ENCODE peak calls at places on chromosomes 16 and 17, in five cellular contexts. G is HCT116, Q is endothelial cell, U is progenitor cell of endocrine pancreas, K is Right ventricle myocardium superior. S is an unnamed sample.

GRCh38 chr17:40075216-40076100 is 12.7 kb downstream of the THRA start:
- DNase-seq in U (peak; percentile 63), Q (peak; percentile 73), K (peak; percentile 91), G (no peak), S (peak; percentile 54)

GRCh38 chr17:27949304-27949703 is 56.1 kb upstream of the LYRM9 start:
- DNase-seq in G (no peak), K (no peak), U (no peak), Q (no peak), S (no peak)

GRCh38 chr17:68646626-68647526 is 45.7 kb upstream of the FAM20A start:
- DNase-seq in Q (no peak), U (no peak), G (no peak), K (no peak), S (no peak)

GRCh38 chr17:9339958-9340357 is 235.7 kb downstream of the STX8 start:
- DNase-seq in K (no peak), U (no peak), G (no peak), Q (no peak), S (no peak)

GRCh38 chr17:32385971-32386370 is 36.0 kb downstream of the ZNF207 start:
- DNase-seq in U (no peak), Q (no peak), K (no peak), G (no peak), S (no peak)

GRCh38 chr16:15996432-15997109 is 47.2 kb downstream of the ABCC1 start:
- DNase-seq in G (peak; percentile 65), K (peak; percentile 63), U (no peak), Q (no peak), S (no peak)

GRCh38 chr17:43820759-43821158 is 12.2 kb downstream of the MPP3 start:
- DNase-seq in U (no peak), G (no peak), K (no peak), Q (no peak), S (no peak)

GRCh38 chr17:75571197-75571884 is 16.3 kb upstream of the MYO15B start:
- DNase-seq in Q (peak; percentile 28), U (no peak), K (peak; percentile 62), G (no peak), S (peak; percentile 42)

GRCh38 chr17:83101805-83102480 is 22.5 kb downstream of the METRNL start:
- DNase-seq in U (no peak), Q (no peak), G (no peak), K (no peak), S (no peak)

GRCh38 chr17:57471941-57472368 is 215.6 kb downstream of the MSI2 start:
- DNase-seq in Q (no peak), G (no peak), K (no peak), U (no peak), S (no peak)

GRCh38 chr17:49551221-49552069 is 24.2 kb upstream of the NXPH3 start:
- DNase-seq in K (no peak), G (no peak), Q (no peak), U (no peak), S (no peak)

GRCh38 chr16:14364386-14365199 is 265.5 kb downstream of the PARN start:
- DNase-seq in Q (no peak), K (no peak), G (peak; percentile 46), U (no peak), S (no peak)

GRCh38 chr16:55328611-55329569 is 4.9 kb downstream of the IRX6 start:
- DNase-seq in Q (peak; percentile 30), K (no peak), U (no peak), G (no peak), S (no peak)

GRCh38 chr17:38894276-38894675 is 24.4 kb downstream of the LASP1 start:
- DNase-seq in K (no peak), G (no peak), Q (no peak), U (no peak), S (no peak)

GRCh38 chr17:38898812-38899348 is 26.5 kb upstream of the LASP1NB start:
- DNase-seq in Q (no peak), U (no peak), G (no peak), K (peak; percentile 74), S (peak; percentile 75)

GRCh38 chr17:77504652-77505459 is 364.1 kb downstream of the SEC14L1 start:
- DNase-seq in K (no peak), G (no peak), Q (no peak), U (no peak), S (no peak)

GRCh38 chr17:81934850-81935708 is 2.0 kb downstream of the PYCR1 start:
- DNase-seq in U (no peak), K (no peak), Q (no peak), G (no peak), S (no peak)

GRCh38 chr17:81519284-81520020 is 6.9 kb upstream of the ACTG1 start:
- DNase-seq in K (peak; percentile 61), G (peak; percentile 80), Q (no peak), U (peak; percentile 80), S (peak; percentile 46)

GRCh38 chr17:37187262-37187661 is 188.5 kb upstream of the C17orf78 start:
- DNase-seq in K (no peak), Q (no peak), G (no peak), U (no peak), S (no peak)

GRCh38 chr16:61564741-61565140 is 471.5 kb downstream of the CDH8 start:
- DNase-seq in G (no peak), K (no peak), U (no peak), Q (no peak), S (no peak)

GRCh38 chr16:14427371-14427948 is 202.6 kb downstream of the PARN start:
- DNase-seq in U (no peak), G (no peak), K (no peak), Q (no peak), S (no peak)

GRCh38 chr17:33241390-33241789 is 51.7 kb downstream of the ASIC2 start:
- DNase-seq in U (no peak), Q (no peak), G (no peak), K (no peak), S (no peak)

GRCh38 chr16:90077757-90078593 is 844 bp upstream of the PRDM7 start:
- DNase-seq in K (peak; percentile 43), G (no peak), U (no peak), Q (no peak), S (no peak)

GRCh38 chr16:8565498-8565897 is 24.8 kb downstream of the TMEM114 start:
- DNase-seq in U (no peak), Q (no peak), K (no peak), G (no peak), S (no peak)

GRCh38 chr17:43528319-43528987 is 17.7 kb downstream of the ETV4 start:
- DNase-seq in Q (no peak), G (no peak), K (peak; percentile 65), U (no peak), S (no peak)

GRCh38 chr17:10036511-10037061 is 131.5 kb upstream of the RCVRN start:
- DNase-seq in G (no peak), K (peak; percentile 92), Q (no peak), U (no peak), S (no peak)

GRCh38 chr17:31072186-31072585 is 22.6 kb upstream of the NF1 start:
- DNase-seq in G (no peak), K (no peak), Q (no peak), U (no peak), S (no peak)

GRCh38 chr17:17132746-17133145 is 73.4 kb downstream of the PLD6 start:
- DNase-seq in U (no peak), G (no peak), K (no peak), Q (no peak), S (no peak)

GRCh38 chr16:52549011-52549692 is 2.2 kb upstream of the TOX3 start:
- DNase-seq in G (no peak), K (no peak), U (no peak), Q (peak; percentile 45), S (no peak)

GRCh38 chr17:36463916-36464764 is 22.3 kb upstream of the ZNHIT3 start:
- DNase-seq in U (peak; percentile 84), G (peak; percentile 47), K (peak; percentile 64), Q (peak; percentile 86), S (peak; percentile 68)

GRCh38 chr16:88614818-88615580 is 23.4 kb upstream of the IL17C start:
- DNase-seq in U (no peak), G (no peak), Q (no peak), K (no peak), S (no peak)